ENCODE peak calls at places on chromosomes 6 and 20, in four cellular contexts. L, V, D and B are unnamed samples.
A peak's percentile ranks its signal among the peaks of the same experiment; 100 is the strongest.

GRCh38 chr6:110813813-110814487 is 1.3 kb downstream of the CDK19 start:
- DNase-seq in D (peak; percentile 12), L (no peak), V (no peak), B (no peak)

GRCh38 chr20:48740269-48740603 is 87.6 kb downstream of the PREX1 start:
- DNase-seq in V (no peak), L (no peak), D (no peak), B (no peak)

GRCh38 chr6:35302604-35303218 is 5.1 kb downstream of the DEF6 start:
- DNase-seq in L (peak; percentile 77), D (peak; percentile 85), V (peak; percentile 69), B (no peak)

GRCh38 chr20:63745961-63746765 is 6.6 kb downstream of the SLC2A4RG start:
- DNase-seq in D (no peak), V (no peak), L (no peak), B (peak; percentile 39)

GRCh38 chr6:161835426-161836029 is 561.7 kb upstream of the AGPAT4 start:
- DNase-seq in V (no peak), D (no peak), L (no peak), B (no peak)

GRCh38 chr20:49979030-49979832 is 3.5 kb upstream of the SNAI1 start:
- DNase-seq in D (peak; percentile 86), L (no peak), V (peak; percentile 59), B (peak; percentile 76)

GRCh38 chr6:27297857-27298730 is 14.0 kb downstream of the POM121L2 start:
- DNase-seq in V (no peak), D (peak; percentile 81), L (no peak), B (no peak)

GRCh38 chr20:19609642-19610223 is 148.3 kb upstream of the RIN2 start:
- DNase-seq in V (no peak), L (no peak), D (no peak), B (no peak)

GRCh38 chr20:44166008-44166407 is 21.0 kb downstream of the JPH2 start:
- DNase-seq in V (no peak), D (no peak), L (no peak), B (no peak)

GRCh38 chr6:108622601-108623335 is 62.1 kb downstream of the FOXO3 start:
- DNase-seq in V (no peak), L (no peak), D (no peak), B (no peak)

GRCh38 chr6:121730616-121731015 is 295.2 kb downstream of the GJA1 start:
- DNase-seq in D (no peak), L (no peak), V (no peak), B (no peak)

GRCh38 chr20:7858851-7859250 is 81.4 kb downstream of the HAO1 start:
- DNase-seq in V (no peak), L (no peak), D (no peak), B (no peak)

GRCh38 chr20:62621251-62622110 is 20.8 kb upstream of the SLCO4A1 start:
- DNase-seq in V (no peak), L (no peak), D (no peak), B (no peak)

GRCh38 chr6:43053545-43054205 is at the start of gene CUL7:
- DNase-seq in D (peak; percentile 98), L (peak; percentile 73), V (peak; percentile 94), B (peak; percentile 93)
- TF ChIP-seq POLR2A in D (peak; percentile 97), L (peak; percentile 94), V (no peak), B (peak; percentile 77)

GRCh38 chr20:38093641-38094077 is 60.1 kb downstream of the RPRD1B start:
- DNase-seq in D (no peak), V (no peak), L (no peak), B (no peak)
- TF ChIP-seq EP300 in D (no peak), V (no peak), L (no peak), B (no peak)

DNA sequence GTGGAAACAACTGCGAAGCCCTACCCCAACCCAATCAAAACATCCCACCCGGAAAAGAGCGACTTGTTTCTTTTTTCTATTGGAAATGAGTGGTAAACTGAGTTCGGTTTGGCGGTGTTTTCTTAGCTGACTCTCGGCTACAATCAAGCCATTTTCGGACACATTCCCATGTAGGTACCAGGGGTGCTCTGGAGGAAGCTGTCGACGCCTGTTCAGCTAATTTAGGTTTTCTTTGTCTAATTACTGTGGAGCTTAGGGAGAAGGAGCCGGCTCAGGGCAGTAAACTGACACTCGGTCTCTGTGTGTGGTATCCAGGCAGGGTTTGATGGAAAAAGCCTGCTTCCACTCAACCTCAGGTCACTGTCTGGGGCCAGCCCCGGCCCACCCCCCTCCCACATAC is 1.7 kb upstream of the FOXF2 start:
- DNase-seq in L (no peak), V (no peak), D (no peak), B (no peak)
- H3K27me3 ChIP-seq in L (peaks cover 29% of the 10 kb centered on the region), V (peaks cover 100% of the 10 kb centered on the region), D (peaks cover 78% of the 10 kb centered on the region), B (peaks cover under 1% of the 10 kb centered on the region)

GRCh38 chr6:133951227-133951626 is 1.8 kb upstream of the TBPL1 start:
- DNase-seq in D (no peak), V (no peak), L (no peak), B (no peak)

GRCh38 chr6:133951881-133952814 is 876 bp upstream of the TBPL1 start:
- DNase-seq in L (no peak), D (peak; percentile 62), V (peak; percentile 53), B (peak; percentile 59)

GRCh38 chr6:133953634-133954415 is 801 bp downstream of the TBPL1 start:
- DNase-seq in D (no peak), V (no peak), L (no peak), B (no peak)

GRCh38 chr6:133955136-133955576 is 2.1 kb downstream of the TBPL1 start:
- DNase-seq in V (no peak), D (no peak), L (no peak), B (no peak)

GRCh38 chr6:133952815-133953633 is at the start of gene TBPL1:
- DNase-seq in L (peak; percentile 90), D (peak; percentile 94), V (peak; percentile 91), B (peak; percentile 96)
- TF ChIP-seq POLR2A in L (peak; percentile 94), D (peak; percentile 89), V (no peak), B (peak; percentile 69)

GRCh38 chr6:54010340-54011276 is 100.6 kb upstream of the MLIP start:
- DNase-seq in V (no peak), L (no peak), D (no peak), B (no peak)

GRCh38 chr6:54011277-54011648 is 100.0 kb upstream of the MLIP start:
- DNase-seq in L (no peak), D (no peak), V (no peak), B (no peak)

GRCh38 chr6:54008589-54008988 is 102.7 kb upstream of the MLIP start:
- DNase-seq in L (no peak), V (no peak), D (no peak), B (no peak)

GRCh38 chr6:54013966-54014365 is 97.3 kb upstream of the MLIP start:
- DNase-seq in V (no peak), L (no peak), D (no peak), B (no peak)

DNA sequence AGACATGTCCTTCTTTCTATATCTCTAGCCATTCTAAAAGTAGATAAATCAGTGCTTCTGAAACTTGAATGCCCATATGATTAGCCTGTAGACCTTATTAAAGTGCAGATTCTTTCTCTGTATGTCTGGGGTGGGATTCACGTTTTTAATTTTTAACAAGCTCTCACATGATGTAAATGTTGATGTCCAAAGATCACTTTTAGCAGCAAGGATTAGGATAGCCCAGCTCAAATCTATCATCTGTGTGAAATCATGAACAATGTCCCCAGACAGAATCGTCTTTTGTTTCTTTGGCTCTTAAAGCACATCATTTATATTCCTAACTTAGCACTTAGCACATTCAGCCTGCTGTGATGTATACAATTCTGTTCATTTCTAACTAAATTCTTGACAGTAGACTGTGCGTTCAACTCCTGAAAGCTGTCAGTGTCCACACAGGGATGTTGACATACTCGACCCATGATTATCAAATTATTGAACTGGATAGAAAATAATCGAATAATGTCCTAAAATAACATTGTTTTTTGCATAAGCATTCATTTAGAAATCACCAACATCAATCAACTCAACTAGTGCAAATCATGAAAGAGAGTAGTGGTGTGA is 102.1 kb upstream of the MLIP start:
- DNase-seq in V (no peak), D (no peak), L (no peak), B (no peak)
- TF ChIP-seq EP300 in V (no peak), D (no peak), L (no peak), B (no peak)